ENCODE peak calls at places on chromosomes 1 and 21, in eight cellular contexts. K is hepatocyte; Z is GM12865; X is Calu3; S is mesothelial cell of epicardium; Q is CD4-positive, alpha-beta T cell; M is fibroblast of lung; W is lower lobe of right lung. F is an unnamed sample.

GRCh38 chr1:35560256-35561225 is 2.9 kb downstream of the NCDN start:
- DNase-seq in K (no peak), Z (no peak), X (no peak), S (no peak), Q (no peak), M (no peak), W (peak), F (no peak)

GRCh38 chr1:4931486-4931885 is 277.1 kb downstream of the AJAP1 start:
- DNase-seq in K (no peak), Z (no peak), X (no peak), S (no peak), Q (no peak), M (no peak), W (no peak), F (no peak)

GRCh38 chr1:116911779-116912469 is 2.2 kb downstream of the PTGFRN start:
- DNase-seq in K (no peak), Z (no peak), X (no peak), S (no peak), Q (no peak), M (no peak), W (no peak), F (no peak)

GRCh38 chr1:77037990-77038389 is 170.7 kb downstream of the ST6GALNAC5 start:
- DNase-seq in K (no peak), Z (no peak), X (no peak), S (no peak), Q (no peak), M (no peak), W (no peak), F (no peak)

GRCh38 chr1:228343211-228343661 is 63.4 kb downstream of the TRIM11 start:
- DNase-seq in K (no peak), Z (no peak), X (no peak), S (no peak), Q (no peak), M (no peak), W (peak), F (no peak)

GRCh38 chr1:38834221-38834782 is 25.3 kb downstream of the RRAGC start:
- DNase-seq in K (no peak), Z (no peak), X (no peak), S (no peak), Q (no peak), M (no peak), W (no peak), F (no peak)

GRCh38 chr1:16716691-16717173 is 23.6 kb upstream of the RNU1-4 start:
- DNase-seq in K (peak), Z (peak), X (peak), S (no peak), Q (no peak), M (no peak), W (no peak), F (no peak)

GRCh38 chr1:97691325-97691724 is 229.5 kb downstream of the DPYD start:
- DNase-seq in K (no peak), Z (no peak), X (no peak), S (no peak), Q (no peak), M (no peak), W (no peak), F (no peak)

GRCh38 chr1:75338974-75339483 is 204.8 kb downstream of the LHX8 start:
- DNase-seq in K (no peak), Z (peak), X (no peak), S (no peak), Q (no peak), M (no peak), W (no peak), F (no peak)

GRCh38 chr1:2949966-2950925 is 71.0 kb upstream of the ACTRT2 start:
- DNase-seq in K (no peak), Z (no peak), X (no peak), S (no peak), Q (no peak), M (no peak), W (no peak), F (no peak)

GRCh38 chr1:209485167-209485566 is 98.3 kb upstream of the CAMK1G start:
- DNase-seq in K (peak), Z (no peak), X (no peak), S (no peak), Q (no peak), M (peak), W (no peak), F (no peak)

GRCh38 chr1:24526940-24527542 is 24.4 kb downstream of the RCAN3 start:
- DNase-seq in K (no peak), Z (peak), X (no peak), S (no peak), Q (peak), M (peak), W (no peak), F (no peak)

GRCh38 chr1:208880433-208881100 is 636.4 kb upstream of the PLXNA2 start:
- DNase-seq in K (no peak), Z (no peak), X (no peak), S (no peak), Q (no peak), M (no peak), W (no peak), F (peak)

GRCh38 chr1:234541281-234541975 is 62.4 kb upstream of the TARBP1 start:
- DNase-seq in K (no peak), Z (no peak), X (no peak), S (no peak), Q (no peak), M (peak), W (no peak), F (no peak)

GRCh38 chr1:12161662-12162458 is 4.9 kb upstream of the TNFRSF1B start:
- DNase-seq in K (peak), Z (peak), X (peak), S (no peak), Q (peak), M (peak), W (peak), F (no peak)

GRCh38 chr1:170277985-170278384 is 132.2 kb downstream of the NTMT2 start:
- DNase-seq in K (no peak), Z (peak), X (no peak), S (no peak), Q (no peak), M (no peak), W (no peak), F (no peak)
- TF ChIP-seq CTCF in K (no peak), Z (no peak), X (no peak), S (no peak), Q (no peak), M (no peak), W (no peak), F (no peak)

GRCh38 chr21:35206141-35207125 is 157.3 kb upstream of the RUNX1 start:
- DNase-seq in K (peak), Z (peak), X (no peak), S (no peak), Q (no peak), M (no peak), W (no peak), F (no peak)

GRCh38 chr21:35204125-35204524 is 155.0 kb upstream of the RUNX1 start:
- DNase-seq in K (no peak), Z (no peak), X (no peak), S (no peak), Q (no peak), M (no peak), W (no peak), F (peak)

GRCh38 chr21:35203093-35204021 is 154.3 kb upstream of the RUNX1 start:
- DNase-seq in K (peak), Z (no peak), X (no peak), S (no peak), Q (no peak), M (peak), W (no peak), F (no peak)

GRCh38 chr21:35207322-35207721 is 158.2 kb upstream of the RUNX1 start:
- DNase-seq in K (no peak), Z (no peak), X (no peak), S (no peak), Q (no peak), M (no peak), W (no peak), F (no peak)

GRCh38 chr21:35204850-35205564 is 155.9 kb upstream of the RUNX1 start:
- DNase-seq in K (peak), Z (no peak), X (no peak), S (no peak), Q (no peak), M (peak), W (peak), F (no peak)
- TF ChIP-seq CTCF in K (peak), Z (no peak), X (no peak), S (no peak), Q (no peak), M (peak), W (peak), F (peak)

GRCh38 chr1:167198518-167199133 is 22.1 kb upstream of the POU2F1 start:
- DNase-seq in K (no peak), Z (no peak), X (no peak), S (no peak), Q (no peak), M (no peak), W (no peak), F (no peak)

GRCh38 chr1:167196185-167196584 is 24.5 kb upstream of the POU2F1 start:
- DNase-seq in K (no peak), Z (no peak), X (no peak), S (no peak), Q (no peak), M (peak), W (no peak), F (no peak)

GRCh38 chr1:167199656-167200055 is 21.0 kb upstream of the POU2F1 start:
- DNase-seq in K (no peak), Z (no peak), X (no peak), S (no peak), Q (no peak), M (no peak), W (no peak), F (no peak)

GRCh38 chr1:167200272-167200671 is 20.4 kb upstream of the POU2F1 start:
- DNase-seq in K (no peak), Z (no peak), X (no peak), S (no peak), Q (no peak), M (no peak), W (no peak), F (no peak)

GRCh38 chr1:167197692-167198091 is 23.0 kb upstream of the POU2F1 start:
- DNase-seq in K (no peak), Z (no peak), X (no peak), S (no peak), Q (no peak), M (no peak), W (no peak), F (no peak)
- TF ChIP-seq CTCF in K (no peak), Z (no peak), X (no peak), S (no peak), Q (no peak), M (no peak), W (no peak), F (no peak)

GRCh38 chr1:54870869-54871268 is 16.1 kb downstream of the DHCR24 start:
- DNase-seq in K (no peak), Z (no peak), X (no peak), S (no peak), Q (no peak), M (no peak), W (no peak), F (no peak)

GRCh38 chr1:54874079-54874830 is 12.7 kb downstream of the DHCR24 start:
- DNase-seq in K (no peak), Z (no peak), X (no peak), S (no peak), Q (no peak), M (no peak), W (no peak), F (no peak)

GRCh38 chr1:54869173-54869851 is 17.7 kb downstream of the DHCR24 start:
- DNase-seq in K (no peak), Z (no peak), X (no peak), S (no peak), Q (no peak), M (no peak), W (no peak), F (no peak)

GRCh38 chr1:54871275-54872040 is 15.5 kb downstream of the DHCR24 start:
- DNase-seq in K (no peak), Z (no peak), X (no peak), S (no peak), Q (no peak), M (no peak), W (no peak), F (no peak)

GRCh38 chr1:54872041-54872342 is 15.0 kb downstream of the DHCR24 start:
- DNase-seq in K (no peak), Z (no peak), X (no peak), S (no peak), Q (no peak), M (no peak), W (no peak), F (no peak)
- TF ChIP-seq CTCF in K (peak), Z (no peak), X (no peak), S (no peak), Q (no peak), M (no peak), W (no peak), F (no peak)

DNA sequence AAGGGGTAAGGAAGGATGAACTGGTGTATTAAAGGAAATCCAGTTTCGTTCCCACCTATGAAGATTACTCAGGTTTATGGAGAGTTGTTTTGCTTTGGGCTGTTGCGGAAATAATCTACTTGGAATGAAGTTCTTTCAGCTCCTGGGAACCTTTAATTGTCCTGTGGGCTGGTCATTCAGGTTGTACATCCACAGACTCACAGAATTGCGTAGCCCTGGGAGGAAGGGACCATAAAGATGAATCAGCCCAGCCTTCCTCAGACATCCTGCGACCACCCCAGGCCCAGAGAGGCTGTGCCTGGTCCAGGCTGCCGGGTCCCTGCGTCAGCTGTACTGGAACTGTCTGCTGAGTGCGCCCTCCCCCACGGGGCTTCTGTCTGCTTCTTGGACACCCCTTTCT is 72.7 kb downstream of the GALNT2 start:
- DNase-seq in K (no peak), Z (no peak), X (no peak), S (no peak), Q (no peak), M (no peak), W (no peak), F (no peak)
- TF ChIP-seq CTCF in K (no peak), Z (no peak), X (no peak), S (no peak), Q (no peak), M (no peak), W (no peak), F (no peak)

DNA sequence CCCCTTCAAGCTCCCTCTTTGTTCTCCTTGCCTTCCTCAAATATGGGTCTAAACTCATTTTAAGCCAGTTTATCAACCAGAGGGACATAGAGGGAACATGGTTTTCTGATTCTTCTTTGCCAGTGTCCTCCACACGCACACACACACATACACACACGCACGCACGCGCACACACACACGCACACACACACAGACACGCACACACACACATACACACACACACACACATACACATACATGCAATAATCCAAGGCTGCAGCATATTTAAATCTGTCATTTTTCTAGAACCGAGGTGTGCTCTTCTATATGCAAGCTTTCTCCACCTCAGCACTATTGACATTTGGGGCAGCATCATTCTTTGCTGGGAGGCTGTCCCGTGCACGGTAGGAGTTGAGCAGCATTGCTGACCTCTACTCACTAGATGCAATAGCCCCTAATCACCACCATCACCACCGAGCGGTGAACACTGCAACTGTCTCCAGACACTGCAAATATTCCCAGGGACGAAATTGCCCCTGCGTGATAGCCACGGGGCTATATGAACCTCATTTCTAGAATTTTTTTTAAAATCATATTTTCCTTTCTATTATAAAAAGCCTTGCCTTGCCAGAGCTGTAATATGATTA is 8.0 kb downstream of the TNFRSF9 start:
- DNase-seq in K (no peak), Z (no peak), X (no peak), S (no peak), Q (no peak), M (no peak), W (no peak), F (no peak)
- TF ChIP-seq CTCF in K (no peak), Z (no peak), X (no peak), S (no peak), Q (no peak), M (no peak), W (no peak), F (no peak)

GRCh38 chr1:242842094-242842493 is 317.6 kb upstream of the PLD5 start:
- DNase-seq in K (no peak), Z (no peak), X (no peak), S (no peak), Q (no peak), M (no peak), W (no peak), F (peak)
- TF ChIP-seq CTCF in K (no peak), Z (no peak), X (no peak), S (no peak), Q (no peak), M (no peak), W (no peak), F (no peak)

DNA sequence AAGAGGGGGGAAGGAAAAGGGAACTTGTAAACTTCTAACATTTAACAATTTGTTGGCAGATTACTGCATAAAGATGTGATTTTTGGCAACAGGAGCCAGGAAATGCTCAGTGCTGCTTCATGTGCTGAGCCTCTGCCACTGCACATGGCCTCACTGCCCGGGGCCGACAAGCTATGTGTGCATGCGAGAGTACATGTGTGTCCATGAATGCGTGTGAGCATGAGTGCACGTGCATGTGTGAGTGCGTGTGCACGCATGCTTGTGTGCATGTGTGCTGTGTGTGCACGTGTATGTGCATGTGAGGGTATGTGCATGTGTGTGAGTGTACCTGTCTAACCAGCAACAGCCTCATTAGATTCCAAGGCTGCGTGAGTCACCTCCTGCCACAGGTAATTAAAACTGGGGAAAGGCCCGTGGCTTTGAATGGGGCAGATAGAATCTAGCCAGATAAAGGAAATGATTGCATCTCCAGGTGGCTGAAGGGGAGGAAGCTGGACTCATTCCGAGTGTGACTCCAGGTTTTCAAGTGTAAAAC is 41.4 kb upstream of the TSPEAR start:
- DNase-seq in K (peak), Z (no peak), X (peak), S (peak), Q (no peak), M (no peak), W (no peak), F (no peak)
- TF ChIP-seq CTCF in K (peak), Z (no peak), X (no peak), S (no peak), Q (no peak), M (no peak), W (no peak), F (no peak)

GRCh38 chr1:158035976-158036583 is 42.6 kb downstream of the KIRREL1 start:
- DNase-seq in K (peak), Z (peak), X (peak), S (no peak), Q (no peak), M (peak), W (no peak), F (peak)
- TF ChIP-seq CTCF in K (peak), Z (peak), X (peak), S (peak), Q (peak), M (peak), W (peak), F (peak)

F was measured in cardiac muscle cell.